ENCODE peak calls at places on chromosome 2, in six cellular contexts. K is fibroblast of lung; H is NT2/D1; P is right atrium auricular region; G is MM.1S; I is CD8-positive, alpha-beta T cell. O is an unnamed sample. For H3K4me1, the result is how much of the 10 kb centered on the place peaks cover.

GRCh38 chr2:68799138-68799537 is 64.5 kb downstream of the ARHGAP25 start:
- DNase-seq in G (no peak), H (no peak), K (no peak), P (no peak), I (no peak), O (no peak)

GRCh38 chr2:159381574-159381973 is 95.1 kb upstream of the WDSUB1 start:
- DNase-seq in H (no peak), P (no peak), I (no peak), G (peak), K (no peak), O (no peak)

GRCh38 chr2:28080911-28081310 is 190.4 kb downstream of the BABAM2 start:
- DNase-seq in I (no peak), K (peak), P (no peak), G (no peak), H (no peak), O (no peak)

GRCh38 chr2:145043399-145043834 is 523.5 kb upstream of the ZEB2 start:
- DNase-seq in K (no peak), P (no peak), H (no peak), I (no peak), G (no peak), O (no peak)

GRCh38 chr2:30368258-30368657 is 78.8 kb upstream of the LCLAT1 start:
- DNase-seq in K (peak), G (no peak), H (no peak), P (no peak), I (no peak), O (peak)

GRCh38 chr2:38109732-38110181 is 33.8 kb upstream of the CYP1B1 start:
- DNase-seq in I (no peak), P (no peak), G (no peak), H (no peak), K (no peak), O (no peak)

GRCh38 chr2:64263315-64263714 is 119.1 kb upstream of the PELI1 start:
- DNase-seq in H (no peak), I (no peak), P (no peak), K (peak), G (peak), O (no peak)

GRCh38 chr2:15638720-15639119 is 47.1 kb downstream of the DDX1 start:
- DNase-seq in I (no peak), G (no peak), P (no peak), K (peak), H (no peak), O (no peak)

GRCh38 chr2:132477436-132477835 is 60.8 kb downstream of the GPR39 start:
- DNase-seq in G (no peak), K (no peak), H (no peak), P (no peak), I (no peak), O (no peak)

DNA sequence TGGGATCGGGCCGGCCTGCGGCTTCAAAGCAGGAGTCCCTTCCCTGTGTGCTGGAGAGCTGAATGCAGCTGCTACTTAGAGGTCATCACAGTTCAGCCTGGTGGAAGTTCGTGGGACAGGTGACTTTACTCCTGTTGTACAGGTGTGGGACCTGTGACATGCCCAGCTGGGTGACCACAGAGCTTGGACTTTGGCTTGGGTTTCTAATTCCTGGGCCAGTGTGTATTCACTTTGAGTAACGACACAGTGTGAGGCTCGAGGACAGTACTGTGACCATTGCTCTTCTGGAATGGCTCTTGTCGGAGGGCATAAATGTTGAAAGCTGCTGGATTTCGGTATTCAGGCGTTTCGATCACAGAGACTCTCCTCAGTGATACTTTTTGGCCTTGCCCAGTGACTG is 114.4 kb downstream of the STPG4 start:
- DNase-seq in K (no peak), P (no peak), I (no peak), H (no peak), G (no peak), O (no peak)
- H3K4me3 ChIP-seq in K (no peak), P (no peak), I (no peak), H (no peak), G (no peak), O (no peak)

DNA sequence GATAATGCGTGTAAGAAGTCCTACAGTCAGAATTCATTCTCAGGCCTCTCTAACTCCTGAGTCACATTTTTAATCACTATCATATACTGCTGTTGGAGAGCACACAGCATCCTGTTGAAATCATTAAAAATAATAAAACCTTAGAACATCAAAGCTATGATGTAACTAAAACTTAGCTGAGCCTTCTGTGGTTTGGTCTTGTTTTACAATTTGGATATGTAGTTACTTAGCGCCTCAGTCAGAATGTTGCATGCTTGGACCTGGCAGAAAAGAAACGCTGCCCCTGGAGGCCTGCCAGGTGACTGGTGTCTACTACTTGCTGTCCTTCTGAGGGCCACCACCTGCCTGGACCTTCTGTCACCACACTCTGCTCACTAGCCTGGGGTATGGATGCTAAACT is 261.1 kb upstream of the RASGRP3 start:
- DNase-seq in G (no peak), I (no peak), K (peak), P (peak), H (no peak), O (no peak)
- H3K4me1 ChIP-seq in G (under half), I (under half), K (under half), P (under half), H (under half), O (under half)

GRCh38 chr2:136137982-136138381 is 20.0 kb upstream of the CXCR4 start:
- DNase-seq in K (no peak), G (no peak), I (no peak), H (no peak), P (no peak), O (no peak)

GRCh38 chr2:136134126-136134525 is 16.2 kb upstream of the CXCR4 start:
- DNase-seq in K (no peak), I (no peak), H (no peak), P (no peak), G (no peak), O (no peak)

GRCh38 chr2:136136921-136137320 is 19.0 kb upstream of the CXCR4 start:
- DNase-seq in I (no peak), P (no peak), H (no peak), K (no peak), G (peak), O (no peak)

GRCh38 chr2:136135462-136135861 is 17.5 kb upstream of the CXCR4 start:
- DNase-seq in K (no peak), I (no peak), P (no peak), G (no peak), H (no peak), O (no peak)

DNA sequence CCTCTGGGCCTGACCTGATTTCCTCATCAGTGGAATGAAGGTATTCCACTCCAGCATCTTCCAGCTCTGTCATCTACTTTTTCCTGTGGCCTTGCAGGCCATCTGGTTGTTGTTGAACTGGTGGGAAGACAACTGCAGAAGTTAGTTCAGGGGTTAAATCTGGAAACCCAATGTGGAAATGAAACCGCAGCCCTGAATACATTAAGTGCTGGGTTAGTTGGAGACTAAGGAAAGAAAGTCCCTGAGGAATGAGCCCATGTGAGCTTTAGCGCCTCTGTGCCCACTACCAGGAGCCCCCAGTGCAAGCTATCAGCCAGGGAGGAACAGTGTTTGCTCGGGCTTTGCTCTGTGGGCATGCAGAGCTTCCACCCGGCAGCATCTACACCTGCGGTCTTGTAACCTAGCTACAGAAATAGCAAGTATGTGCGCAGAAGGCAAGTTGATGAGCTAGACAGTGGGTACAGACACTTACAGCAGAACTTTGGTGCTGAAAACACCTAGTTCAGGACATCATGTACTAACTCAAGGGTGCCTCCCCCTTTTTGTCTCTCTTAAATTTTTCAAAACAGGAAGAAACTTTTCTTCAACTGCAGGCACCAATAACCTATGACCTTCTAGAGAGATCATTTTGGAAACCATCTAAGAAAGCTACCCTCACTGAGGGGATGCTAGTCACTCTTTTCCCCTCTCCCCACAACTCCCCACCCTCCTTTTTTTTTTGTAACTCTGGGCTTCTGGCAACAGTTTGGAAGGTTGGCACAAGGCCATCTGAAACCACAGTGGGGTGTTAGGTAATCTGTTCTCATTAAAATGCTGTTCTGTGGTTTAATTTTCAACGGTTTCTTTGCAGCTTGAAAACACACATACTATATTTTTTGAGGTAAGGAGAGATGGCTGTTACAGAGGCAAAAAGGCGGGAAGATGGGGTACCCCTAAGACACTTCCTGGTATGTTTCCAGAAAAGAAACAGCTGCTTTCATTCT is 18.3 kb upstream of the CXCR4 start:
- DNase-seq in K (no peak), G (peak), H (no peak), I (peak), P (no peak), O (no peak)
- H3K4me3 ChIP-seq in K (no peak), G (peak), H (no peak), I (peak), P (no peak), O (no peak)

DNA sequence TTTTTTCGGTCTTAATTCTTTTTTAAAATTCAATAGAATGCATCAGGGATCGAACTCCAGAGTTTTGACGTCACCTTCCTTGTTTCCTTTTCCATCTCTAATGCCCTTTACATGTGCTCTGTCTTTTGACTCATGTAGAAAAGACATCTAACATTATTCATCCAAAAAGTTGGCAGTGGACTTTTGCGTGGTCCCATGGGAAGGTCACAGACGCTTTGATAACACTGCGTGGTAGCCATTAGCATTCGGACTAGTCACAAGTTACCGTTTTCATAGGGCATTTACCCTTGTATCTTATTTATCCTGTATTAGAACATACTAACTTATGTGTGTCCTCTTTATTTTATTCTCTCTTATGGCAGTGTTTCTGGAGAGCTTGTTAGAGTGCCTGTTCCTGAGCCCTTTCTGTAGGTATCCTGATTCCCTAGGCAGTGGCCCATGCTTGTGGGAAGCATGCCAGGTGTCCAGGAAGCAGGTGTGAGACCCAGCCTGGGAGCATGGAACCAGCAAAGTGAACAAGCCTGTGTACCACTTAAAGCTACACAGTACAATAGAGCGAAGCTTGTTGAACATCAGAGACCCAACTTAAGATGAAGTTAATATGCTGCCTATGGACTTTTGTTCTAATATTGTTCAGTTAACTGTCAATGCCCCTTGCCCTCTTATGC is 73.6 kb upstream of the RBM44 start:
- DNase-seq in I (no peak), G (no peak), K (no peak), P (peak), H (no peak), O (no peak)
- H3K4me1 ChIP-seq in I (under half), G (under half), K (under half), P (under half), H (under half), O (half or more)

GRCh38 chr2:142562900-142563299 is 314.6 kb upstream of the KYNU start:
- DNase-seq in H (no peak), I (no peak), K (no peak), P (no peak), G (no peak), O (no peak)

GRCh38 chr2:142561656-142562055 is 315.8 kb upstream of the KYNU start:
- DNase-seq in K (no peak), P (no peak), G (no peak), H (no peak), I (no peak), O (no peak)

GRCh38 chr2:142557391-142557790 is 320.1 kb upstream of the KYNU start:
- DNase-seq in I (no peak), K (no peak), H (no peak), G (no peak), P (no peak), O (no peak)
- H3K4me3 ChIP-seq in I (no peak), K (no peak), H (no peak), G (no peak), P (no peak), O (no peak)

GRCh38 chr2:109402180-109402579 is 211.6 kb downstream of the SEPTIN10 start:
- DNase-seq in G (no peak), P (no peak), I (no peak), H (no peak), K (no peak), O (no peak)
- H3K4me1 ChIP-seq in G (under half), P (under half), I (under half), H (under half), K (under half), O (under half)

DNA sequence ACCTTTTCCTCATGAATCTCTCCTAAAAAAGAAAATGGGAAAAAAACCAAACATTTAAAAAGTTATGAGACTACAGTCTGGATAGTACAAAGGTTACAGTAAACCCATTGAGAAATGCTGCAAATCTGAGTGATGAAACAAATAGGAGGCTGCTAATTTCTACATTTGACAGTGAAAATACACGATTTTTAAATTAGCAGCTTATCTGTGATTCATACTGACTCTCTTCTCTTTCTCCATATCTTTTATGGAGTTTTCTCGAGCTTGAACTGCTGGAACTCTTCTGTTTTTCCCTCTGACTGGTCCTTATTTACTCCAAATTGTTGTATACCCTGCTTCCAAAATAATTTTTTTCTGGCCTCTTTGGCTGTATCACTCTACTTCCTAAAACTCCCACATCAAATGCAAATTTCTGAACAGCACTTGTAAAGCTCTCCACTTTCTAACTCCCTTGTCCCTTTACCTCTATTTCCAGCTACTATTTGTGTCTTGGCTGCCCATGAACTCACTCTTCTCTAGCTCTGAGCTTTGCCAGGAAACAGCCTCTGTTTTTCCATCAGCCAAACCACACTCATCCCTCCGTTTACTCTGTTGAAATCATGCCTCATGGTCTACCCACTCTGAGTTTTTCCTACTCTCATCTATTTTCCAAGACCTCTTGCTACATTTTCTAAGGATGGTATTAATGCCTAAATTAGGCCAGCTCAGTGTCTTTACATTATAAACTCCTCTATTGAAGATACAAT is 73.7 kb downstream of the RBMS1 start:
- DNase-seq in P (no peak), I (no peak), K (peak), H (no peak), G (no peak), O (no peak)
- H3K4me3 ChIP-seq in P (no peak), I (no peak), K (no peak), H (no peak), G (no peak), O (no peak)

GRCh38 chr2:98505991-98506664 is 61.5 kb downstream of the INPP4A start:
- DNase-seq in H (no peak), I (no peak), P (peak), K (no peak), G (no peak), O (peak)
- H3K4me1 ChIP-seq in H (under half), I (half or more), P (under half), K (under half), G (half or more), O (under half)